ENCODE peak calls at places on chromosomes 5 and 9, in five cellular contexts. One of them, this sample, is unnamed.

GRCh38 chr9:3903906-3904305 is 378.1 kb upstream of the RFX3 start:
- DNase-seq in SK-N-SH: no peak
- DNase-seq in transverse colon: no peak
- DNase-seq in fibroblast of pulmonary artery: no peak
- DNase-seq in colonic mucosa: no peak
- DNase-seq in this sample: no peak

GRCh38 chr5:172953776-172954189 is 5.4 kb upstream of the RPL26L1 start:
- DNase-seq in SK-N-SH: no peak
- DNase-seq in transverse colon: no peak
- DNase-seq in fibroblast of pulmonary artery: peak
- DNase-seq in colonic mucosa: no peak
- DNase-seq in this sample: no peak

GRCh38 chr9:126397056-126397455 is 70.4 kb downstream of the MVB12B start:
- DNase-seq in SK-N-SH: no peak
- DNase-seq in transverse colon: peak
- DNase-seq in fibroblast of pulmonary artery: no peak
- DNase-seq in colonic mucosa: no peak
- DNase-seq in this sample: no peak

GRCh38 chr5:59422026-59422941 is 471.2 kb downstream of the PDE4D start:
- DNase-seq in SK-N-SH: no peak
- DNase-seq in transverse colon: no peak
- DNase-seq in fibroblast of pulmonary artery: no peak
- DNase-seq in colonic mucosa: peak
- DNase-seq in this sample: no peak

GRCh38 chr5:76617675-76618074 is 5.5 kb downstream of the F2RL2 start:
- DNase-seq in SK-N-SH: no peak
- DNase-seq in transverse colon: no peak
- DNase-seq in fibroblast of pulmonary artery: peak
- DNase-seq in colonic mucosa: no peak
- DNase-seq in this sample: no peak

GRCh38 chr5:140295414-140295813 is 7.5 kb downstream of the PFDN1 start:
- DNase-seq in SK-N-SH: no peak
- DNase-seq in transverse colon: peak
- DNase-seq in fibroblast of pulmonary artery: peak
- DNase-seq in colonic mucosa: peak
- DNase-seq in this sample: peak

GRCh38 chr9:116250881-116251280 is 97.3 kb downstream of the PAPPA start:
- DNase-seq in SK-N-SH: no peak
- DNase-seq in transverse colon: no peak
- DNase-seq in fibroblast of pulmonary artery: no peak
- DNase-seq in colonic mucosa: no peak
- DNase-seq in this sample: no peak

GRCh38 chr9:14433841-14434511 is 120.0 kb upstream of the NFIB start:
- DNase-seq in SK-N-SH: no peak
- DNase-seq in transverse colon: no peak
- DNase-seq in fibroblast of pulmonary artery: peak
- DNase-seq in colonic mucosa: no peak
- DNase-seq in this sample: peak

GRCh38 chr5:124161286-124161685 is 585.2 kb downstream of the ZNF608 start:
- DNase-seq in SK-N-SH: no peak
- DNase-seq in transverse colon: no peak
- DNase-seq in fibroblast of pulmonary artery: no peak
- DNase-seq in colonic mucosa: no peak
- DNase-seq in this sample: no peak

GRCh38 chr5:146620663-146621051 is 104.7 kb upstream of the GPR151 start:
- DNase-seq in SK-N-SH: no peak
- DNase-seq in transverse colon: no peak
- DNase-seq in fibroblast of pulmonary artery: no peak
- DNase-seq in colonic mucosa: no peak
- DNase-seq in this sample: no peak

GRCh38 chr5:36070687-36071571 is 4.2 kb upstream of the UGT3A2 start:
- DNase-seq in SK-N-SH: no peak
- DNase-seq in transverse colon: no peak
- DNase-seq in fibroblast of pulmonary artery: no peak
- DNase-seq in colonic mucosa: no peak
- DNase-seq in this sample: no peak

GRCh38 chr5:72388652-72389051 is 68.5 kb downstream of the PTCD2 start:
- DNase-seq in SK-N-SH: no peak
- DNase-seq in transverse colon: no peak
- DNase-seq in fibroblast of pulmonary artery: peak
- DNase-seq in colonic mucosa: no peak
- DNase-seq in this sample: no peak

GRCh38 chr5:38576442-38576841 is 20.0 kb upstream of the LIFR start:
- DNase-seq in SK-N-SH: no peak
- DNase-seq in transverse colon: no peak
- DNase-seq in fibroblast of pulmonary artery: no peak
- DNase-seq in colonic mucosa: no peak
- DNase-seq in this sample: no peak

GRCh38 chr9:14616188-14616982 is 76.8 kb downstream of the ZDHHC21 start:
- DNase-seq in SK-N-SH: peak
- DNase-seq in transverse colon: no peak
- DNase-seq in fibroblast of pulmonary artery: peak
- DNase-seq in colonic mucosa: no peak
- DNase-seq in this sample: peak

GRCh38 chr9:35666045-35666444 is 1.1 kb upstream of the ARHGEF39 start:
- DNase-seq in SK-N-SH: no peak
- DNase-seq in transverse colon: no peak
- DNase-seq in fibroblast of pulmonary artery: peak
- DNase-seq in colonic mucosa: no peak
- DNase-seq in this sample: no peak

GRCh38 chr9:1832960-1833359 is 182.2 kb upstream of the SMARCA2 start:
- DNase-seq in SK-N-SH: no peak
- DNase-seq in transverse colon: no peak
- DNase-seq in fibroblast of pulmonary artery: no peak
- DNase-seq in colonic mucosa: no peak
- DNase-seq in this sample: no peak

DNA sequence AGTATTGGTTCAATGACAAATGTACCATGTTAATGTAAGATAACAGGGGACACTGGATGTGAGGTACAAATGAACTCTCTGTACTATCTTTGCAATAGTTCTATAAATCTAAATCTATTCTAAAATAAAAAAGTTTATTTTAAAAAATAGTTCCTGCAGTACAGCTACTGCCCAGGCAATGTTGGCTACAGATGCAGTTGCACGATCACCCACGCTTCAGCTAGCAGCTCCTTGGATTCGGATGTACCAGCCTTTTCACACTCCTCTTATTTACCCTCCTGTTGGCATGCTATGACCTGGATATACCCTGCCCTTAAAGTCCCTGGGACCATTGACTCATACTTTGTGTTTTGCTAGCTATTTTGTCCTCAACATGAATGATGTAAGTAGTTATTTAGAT is 185.4 kb upstream of the SMARCA2 start:
- DNase-seq in SK-N-SH: no peak
- DNase-seq in transverse colon: no peak
- DNase-seq in fibroblast of pulmonary artery: no peak
- DNase-seq in colonic mucosa: no peak
- DNase-seq in this sample: no peak
- H3K4me3 ChIP-seq in SK-N-SH: no peak
- H3K4me3 ChIP-seq in transverse colon: no peak
- H3K4me3 ChIP-seq in fibroblast of pulmonary artery: no peak
- H3K4me3 ChIP-seq in colonic mucosa: no peak
- H3K4me3 ChIP-seq in this sample: no peak

GRCh38 chr5:129398279-129398678 is 61.8 kb upstream of the ADAMTS19 start:
- DNase-seq in SK-N-SH: no peak
- DNase-seq in transverse colon: no peak
- DNase-seq in fibroblast of pulmonary artery: no peak
- DNase-seq in colonic mucosa: no peak
- DNase-seq in this sample: no peak

GRCh38 chr5:129395247-129395646 is 64.9 kb upstream of the ADAMTS19 start:
- DNase-seq in SK-N-SH: no peak
- DNase-seq in transverse colon: no peak
- DNase-seq in fibroblast of pulmonary artery: no peak
- DNase-seq in colonic mucosa: no peak
- DNase-seq in this sample: no peak

GRCh38 chr5:129405222-129405621 is 54.9 kb upstream of the ADAMTS19 start:
- DNase-seq in SK-N-SH: no peak
- DNase-seq in transverse colon: no peak
- DNase-seq in fibroblast of pulmonary artery: no peak
- DNase-seq in colonic mucosa: no peak
- DNase-seq in this sample: no peak

GRCh38 chr5:129399069-129399468 is 61.0 kb upstream of the ADAMTS19 start:
- DNase-seq in SK-N-SH: no peak
- DNase-seq in transverse colon: no peak
- DNase-seq in fibroblast of pulmonary artery: no peak
- DNase-seq in colonic mucosa: no peak
- DNase-seq in this sample: no peak

GRCh38 chr5:129400395-129400983 is 59.6 kb upstream of the ADAMTS19 start:
- DNase-seq in SK-N-SH: peak
- DNase-seq in transverse colon: no peak
- DNase-seq in fibroblast of pulmonary artery: peak
- DNase-seq in colonic mucosa: no peak
- DNase-seq in this sample: no peak
- TF ChIP-seq CTCF in SK-N-SH: peak
- TF ChIP-seq CTCF in transverse colon: no peak
- TF ChIP-seq CTCF in fibroblast of pulmonary artery: peak
- TF ChIP-seq CTCF in colonic mucosa: no peak
- TF ChIP-seq CTCF in this sample: peak

DNA sequence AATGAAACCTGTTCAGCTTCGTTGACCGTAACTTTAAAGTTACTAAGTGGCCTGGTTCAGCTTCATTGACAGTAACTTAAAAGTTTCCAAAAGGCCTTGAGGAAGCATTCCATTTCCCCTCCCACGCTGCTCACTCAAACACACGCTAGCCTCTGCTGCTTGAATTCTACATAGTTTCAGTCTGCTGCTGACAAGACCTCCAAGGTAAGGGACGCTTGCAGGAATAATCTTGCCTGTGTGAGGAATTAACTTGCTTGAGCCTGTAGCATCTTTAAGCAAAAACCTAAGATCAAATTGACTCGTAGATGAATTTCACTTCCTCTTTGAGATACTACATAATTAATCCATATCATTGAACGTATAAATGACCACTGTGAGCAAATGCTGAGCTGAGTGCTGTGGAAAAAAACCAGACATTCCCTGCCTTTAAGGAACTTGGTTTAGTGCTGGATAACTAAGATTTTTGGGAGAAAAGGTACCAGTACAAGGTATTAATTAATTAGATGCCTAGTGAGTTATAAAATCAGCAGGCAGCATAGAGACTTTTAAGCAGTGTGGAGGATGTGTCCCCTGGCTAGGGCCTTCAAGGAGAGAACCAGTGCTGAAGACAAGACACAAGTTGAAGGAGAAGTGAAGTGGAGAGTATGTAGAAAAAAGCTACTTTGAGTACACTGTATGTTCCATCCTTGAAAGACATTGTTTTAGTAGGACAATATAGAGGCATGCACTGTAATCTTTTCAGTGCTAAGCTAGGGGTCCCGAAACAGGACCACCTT is 39.2 kb downstream of the GRAMD2B start:
- DNase-seq in SK-N-SH: no peak
- DNase-seq in transverse colon: no peak
- DNase-seq in fibroblast of pulmonary artery: peak
- DNase-seq in colonic mucosa: no peak
- DNase-seq in this sample: no peak
- H3K4me3 ChIP-seq in SK-N-SH: no peak
- H3K4me3 ChIP-seq in transverse colon: no peak
- H3K4me3 ChIP-seq in fibroblast of pulmonary artery: no peak
- H3K4me3 ChIP-seq in colonic mucosa: no peak
- H3K4me3 ChIP-seq in this sample: no peak

GRCh38 chr9:83036043-83036442 is 26.9 kb downstream of the RASEF start:
- DNase-seq in SK-N-SH: peak
- DNase-seq in transverse colon: no peak
- DNase-seq in fibroblast of pulmonary artery: no peak
- DNase-seq in colonic mucosa: no peak
- DNase-seq in this sample: no peak

GRCh38 chr9:83032065-83032625 is 30.8 kb downstream of the RASEF start:
- DNase-seq in SK-N-SH: no peak
- DNase-seq in transverse colon: no peak
- DNase-seq in fibroblast of pulmonary artery: no peak
- DNase-seq in colonic mucosa: no peak
- DNase-seq in this sample: no peak

GRCh38 chr9:83034026-83034425 is 28.9 kb downstream of the RASEF start:
- DNase-seq in SK-N-SH: no peak
- DNase-seq in transverse colon: no peak
- DNase-seq in fibroblast of pulmonary artery: no peak
- DNase-seq in colonic mucosa: no peak
- DNase-seq in this sample: peak

GRCh38 chr9:83030391-83031107 is 32.4 kb downstream of the RASEF start:
- DNase-seq in SK-N-SH: no peak
- DNase-seq in transverse colon: no peak
- DNase-seq in fibroblast of pulmonary artery: no peak
- DNase-seq in colonic mucosa: no peak
- DNase-seq in this sample: no peak

GRCh38 chr9:83034587-83034986 is 28.4 kb downstream of the RASEF start:
- DNase-seq in SK-N-SH: no peak
- DNase-seq in transverse colon: no peak
- DNase-seq in fibroblast of pulmonary artery: no peak
- DNase-seq in colonic mucosa: no peak
- DNase-seq in this sample: no peak
- TF ChIP-seq CTCF in SK-N-SH: no peak
- TF ChIP-seq CTCF in transverse colon: no peak
- TF ChIP-seq CTCF in fibroblast of pulmonary artery: no peak
- TF ChIP-seq CTCF in colonic mucosa: no peak
- TF ChIP-seq CTCF in this sample: no peak

DNA sequence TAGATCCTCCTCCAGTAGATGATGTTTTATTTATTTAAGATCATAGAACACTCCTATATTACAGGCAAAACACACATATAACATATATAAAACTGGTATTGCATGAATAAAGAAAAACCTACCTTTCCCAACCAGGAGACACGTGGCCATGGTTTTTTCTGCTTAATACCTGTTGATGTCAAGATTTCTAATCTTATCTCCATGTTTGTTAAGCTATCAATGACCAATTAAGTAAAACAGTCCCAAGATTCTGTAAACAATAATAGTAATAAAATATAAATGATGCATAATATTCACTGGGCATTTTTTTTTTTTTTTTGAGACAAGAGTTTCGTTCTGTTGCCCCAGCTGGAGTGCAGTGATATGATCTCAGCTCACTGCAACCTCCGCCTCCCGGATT is 1.7 kb downstream of the CPLANE1 start:
- DNase-seq in SK-N-SH: no peak
- DNase-seq in transverse colon: no peak
- DNase-seq in fibroblast of pulmonary artery: no peak
- DNase-seq in colonic mucosa: no peak
- DNase-seq in this sample: no peak
- H3K4me3 ChIP-seq in SK-N-SH: no peak
- H3K4me3 ChIP-seq in transverse colon: no peak
- H3K4me3 ChIP-seq in fibroblast of pulmonary artery: no peak
- H3K4me3 ChIP-seq in colonic mucosa: no peak
- H3K4me3 ChIP-seq in this sample: no peak

GRCh38 chr5:123157797-123158528 is 68.9 kb downstream of the PRDM6 start:
- DNase-seq in SK-N-SH: no peak
- DNase-seq in transverse colon: no peak
- DNase-seq in fibroblast of pulmonary artery: peak
- DNase-seq in colonic mucosa: no peak
- DNase-seq in this sample: peak
- TF ChIP-seq CTCF in SK-N-SH: peak
- TF ChIP-seq CTCF in transverse colon: no peak
- TF ChIP-seq CTCF in fibroblast of pulmonary artery: peak
- TF ChIP-seq CTCF in colonic mucosa: no peak
- TF ChIP-seq CTCF in this sample: peak

DNA sequence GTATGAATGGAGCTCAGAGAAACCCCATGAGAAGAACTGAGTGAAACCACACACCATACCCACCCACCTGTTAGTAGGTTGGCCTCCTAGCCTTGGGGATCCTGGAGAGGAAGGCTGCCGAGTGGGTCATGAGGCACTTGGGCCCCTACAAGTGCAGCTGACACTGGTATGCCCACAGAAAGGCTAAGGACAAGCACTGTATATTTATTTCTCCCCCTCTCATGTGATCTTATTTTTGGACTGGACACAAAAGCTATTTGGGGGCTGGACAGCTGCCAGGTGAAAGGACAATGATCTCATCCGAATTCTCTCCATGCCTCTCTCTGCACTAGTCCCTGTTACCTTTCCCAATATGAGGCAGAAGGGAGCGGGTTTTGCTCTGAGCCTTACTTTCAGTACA is 12.0 kb upstream of the FGF1 start:
- DNase-seq in SK-N-SH: no peak
- DNase-seq in transverse colon: no peak
- DNase-seq in fibroblast of pulmonary artery: peak
- DNase-seq in colonic mucosa: no peak
- DNase-seq in this sample: no peak
- H3K4me3 ChIP-seq in SK-N-SH: no peak
- H3K4me3 ChIP-seq in transverse colon: no peak
- H3K4me3 ChIP-seq in fibroblast of pulmonary artery: no peak
- H3K4me3 ChIP-seq in colonic mucosa: no peak
- H3K4me3 ChIP-seq in this sample: no peak

This sample was measured in astrocyte of the cerebellum.